ENCODE peak calls at places on chromosomes 11 and 22, in nine cellular contexts. X is Calu3; I is HFFc6; O is NCI-H1694 treated with DMSO at 0.1 percent for 48 hours; B is transverse colon; K is HFF-Myc; C is hypothalamus; G is left lung; W is stimulated activated CD8-positive, alpha-beta memory T cell treated with anti-CD3 and anti-CD28 coated beads, Interleukin-4, amount 100 ng/mL, for 1 hour. F is an unnamed sample.

GRCh38 chr22:37218771-37219411 is 6.6 kb upstream of the SSTR3 start:
- DNase-seq in X (no peak), I (no peak), O (no peak), B (peak), K (no peak), C (no peak), G (no peak), W (no peak), F (no peak)

GRCh38 chr11:18721576-18722292 is 4.3 kb downstream of the IGSF22 start:
- DNase-seq in X (peak), I (no peak), O (peak), B (peak), K (peak), C (peak), G (peak), W (no peak), F (no peak)

GRCh38 chr22:45583504-45583903 is 80.8 kb downstream of the FBLN1 start:
- DNase-seq in X (no peak), I (no peak), O (no peak), B (no peak), K (no peak), C (no peak), G (no peak), W (no peak), F (no peak)

GRCh38 chr22:48740731-48741405 is 1086.8 kb downstream of the BRD1 start:
- DNase-seq in X (no peak), I (no peak), O (no peak), B (no peak), K (no peak), C (no peak), G (peak), W (no peak), F (peak)

GRCh38 chr11:2927493-2927800 is 1.8 kb downstream of the PHLDA2 start:
- DNase-seq in X (no peak), I (no peak), O (no peak), B (no peak), K (no peak), C (no peak), G (no peak), W (no peak), F (no peak)

GRCh38 chr22:50703726-50704509 is 31.3 kb downstream of the SHANK3 start:
- DNase-seq in X (no peak), I (no peak), O (no peak), B (no peak), K (no peak), C (no peak), G (peak), W (no peak), F (peak)

GRCh38 chr11:97454988-97455387 is 1065.2 kb downstream of the JRKL start:
- DNase-seq in X (no peak), I (no peak), O (no peak), B (no peak), K (no peak), C (no peak), G (no peak), W (no peak), F (no peak)

GRCh38 chr11:2453436-2453835 is 8.6 kb downstream of the KCNQ1 start:
- DNase-seq in X (no peak), I (no peak), O (no peak), B (no peak), K (no peak), C (no peak), G (no peak), W (no peak), F (no peak)

GRCh38 chr11:20056109-20057054 is 103.9 kb downstream of the DBX1 start:
- DNase-seq in X (no peak), I (no peak), O (no peak), B (peak), K (no peak), C (no peak), G (no peak), W (no peak), F (no peak)

GRCh38 chr11:105609832-105610781 is at the start of gene GRIA4:
- DNase-seq in X (no peak), I (peak), O (peak), B (no peak), K (no peak), C (peak), G (no peak), W (no peak), F (peak)

GRCh38 chr11:102807921-102808320 is 10.0 kb upstream of the MMP1 start:
- DNase-seq in X (peak), I (no peak), O (no peak), B (no peak), K (no peak), C (no peak), G (no peak), W (no peak), F (no peak)

GRCh38 chr11:117986981-117987495 is 844 bp downstream of the IL10RA start:
- DNase-seq in X (no peak), I (no peak), O (no peak), B (peak), K (no peak), C (no peak), G (peak), W (no peak), F (no peak)

GRCh38 chr11:117856252-117856651 is 20.2 kb downstream of the FXYD6 start:
- DNase-seq in X (no peak), I (no peak), O (no peak), B (no peak), K (no peak), C (no peak), G (no peak), W (no peak), F (no peak)

GRCh38 chr11:9535189-9535781 is 38.2 kb upstream of the WEE1 start:
- DNase-seq in X (peak), I (peak), O (peak), B (peak), K (peak), C (peak), G (peak), W (peak), F (peak)

GRCh38 chr11:94934362-94934761 is 39.0 kb downstream of the CWC15 start:
- DNase-seq in X (no peak), I (peak), O (peak), B (no peak), K (peak), C (no peak), G (no peak), W (no peak), F (no peak)

GRCh38 chr11:129888451-129888850 is 6.9 kb downstream of the NFRKB start:
- DNase-seq in X (no peak), I (no peak), O (no peak), B (no peak), K (no peak), C (no peak), G (no peak), W (no peak), F (no peak)

GRCh38 chr11:73729594-73730206 is 31.2 kb downstream of the RAB6A start:
- DNase-seq in X (peak), I (no peak), O (no peak), B (no peak), K (no peak), C (peak), G (no peak), W (no peak), F (no peak)

GRCh38 chr11:68090706-68091105 is 30.5 kb downstream of the CHKA start:
- DNase-seq in X (peak), I (no peak), O (no peak), B (peak), K (no peak), C (peak), G (no peak), W (no peak), F (no peak)

GRCh38 chr22:48474881-48475280 is 1352.8 kb downstream of the BRD1 start:
- DNase-seq in X (no peak), I (no peak), O (no peak), B (no peak), K (no peak), C (no peak), G (no peak), W (no peak), F (no peak)

GRCh38 chr11:6351782-6352181 is 31.5 kb upstream of the CAVIN3 start:
- DNase-seq in X (no peak), I (no peak), O (no peak), B (no peak), K (no peak), C (no peak), G (no peak), W (no peak), F (no peak)

GRCh38 chr22:17370036-17370765 is 941 bp downstream of the CECR2 start:
- DNase-seq in X (no peak), I (no peak), O (no peak), B (no peak), K (no peak), C (peak), G (no peak), W (no peak), F (no peak)

GRCh38 chr22:30947821-30948454 is 20.6 kb downstream of the MORC2 start:
- DNase-seq in X (no peak), I (peak), O (peak), B (no peak), K (no peak), C (no peak), G (no peak), W (no peak), F (no peak)

GRCh38 chr22:46058591-46059519 is 81.9 kb upstream of the WNT7B start:
- DNase-seq in X (no peak), I (no peak), O (peak), B (peak), K (no peak), C (no peak), G (peak), W (no peak), F (peak)

GRCh38 chr22:17319541-17319940 is 49.7 kb upstream of the CECR2 start:
- DNase-seq in X (no peak), I (no peak), O (no peak), B (no peak), K (no peak), C (no peak), G (no peak), W (no peak), F (no peak)

GRCh38 chr11:106242723-106243405 is 165.4 kb downstream of the AASDHPPT start:
- DNase-seq in X (no peak), I (no peak), O (no peak), B (no peak), K (no peak), C (no peak), G (no peak), W (no peak), F (no peak)

GRCh38 chr11:122679441-122679840 is 23.9 kb downstream of the UBASH3B start:
- DNase-seq in X (no peak), I (no peak), O (no peak), B (no peak), K (no peak), C (no peak), G (no peak), W (no peak), F (no peak)

GRCh38 chr11:35016939-35017338 is 100.5 kb downstream of the PDHX start:
- DNase-seq in X (no peak), I (no peak), O (no peak), B (no peak), K (no peak), C (no peak), G (no peak), W (no peak), F (no peak)

GRCh38 chr11:22459053-22459452 is 120.9 kb downstream of the SLC17A6 start:
- DNase-seq in X (no peak), I (no peak), O (no peak), B (no peak), K (no peak), C (no peak), G (no peak), W (no peak), F (no peak)

GRCh38 chr22:19287076-19287724 is 4.3 kb downstream of the CLTCL1 start:
- DNase-seq in X (no peak), I (peak), O (peak), B (no peak), K (peak), C (no peak), G (no peak), W (no peak), F (no peak)

GRCh38 chr11:134661660-134662059 is 249.6 kb upstream of the B3GAT1 start:
- DNase-seq in X (no peak), I (no peak), O (no peak), B (no peak), K (no peak), C (no peak), G (no peak), W (no peak), F (peak)

F was measured in ascending aorta.